ENCODE peak calls at places on chromosomes 5 and 9, in nine cellular contexts. E, P, I, V, Y, U, K, B and J are unnamed samples.

GRCh38 chr5:6408627-6409446 is 30.5 kb upstream of the MED10 start:
- DNase-seq in E (no peak), P (peak), I (no peak), V (no peak), Y (no peak), U (no peak), K (no peak), B (no peak), J (no peak)

GRCh38 chr9:21688108-21689102 is 114.0 kb upstream of the MTAP start:
- DNase-seq in E (no peak), P (peak), I (no peak), V (no peak), Y (no peak), U (peak), K (peak), B (no peak), J (no peak)

GRCh38 chr5:127076730-127077129 is 3.4 kb upstream of the C5orf63 start:
- DNase-seq in E (no peak), P (peak), I (no peak), V (no peak), Y (no peak), U (peak), K (peak), B (no peak), J (no peak)

GRCh38 chr5:56279291-56279690 is 46.2 kb upstream of the ANKRD55 start:
- DNase-seq in E (no peak), P (no peak), I (no peak), V (no peak), Y (no peak), U (no peak), K (no peak), B (no peak), J (no peak)

GRCh38 chr5:132756542-132756941 is 9.3 kb downstream of the CCNI2 start:
- DNase-seq in E (no peak), P (no peak), I (no peak), V (no peak), Y (no peak), U (no peak), K (no peak), B (no peak), J (no peak)

GRCh38 chr5:95667219-95667618 is 15.6 kb downstream of the SPATA9 start:
- DNase-seq in E (no peak), P (no peak), I (no peak), V (no peak), Y (no peak), U (no peak), K (no peak), B (no peak), J (no peak)

GRCh38 chr9:128412120-128412790 is 8.4 kb upstream of the CERCAM start:
- DNase-seq in E (peak), P (peak), I (peak), V (no peak), Y (no peak), U (peak), K (no peak), B (peak), J (peak)

GRCh38 chr9:107513464-107514092 is 24.0 kb upstream of the KLF4 start:
- DNase-seq in E (no peak), P (no peak), I (no peak), V (no peak), Y (no peak), U (no peak), K (no peak), B (no peak), J (no peak)

GRCh38 chr5:73678322-73678740 is 52.3 kb downstream of the ARHGEF28 start:
- DNase-seq in E (no peak), P (no peak), I (no peak), V (no peak), Y (no peak), U (no peak), K (no peak), B (no peak), J (no peak)

GRCh38 chr9:79166005-79166404 is 405.8 kb upstream of the TLE4 start:
- DNase-seq in E (no peak), P (peak), I (no peak), V (no peak), Y (no peak), U (no peak), K (no peak), B (no peak), J (no peak)
- TF ChIP-seq CTCF in E (no peak), P (no peak), I (no peak), V (no peak), Y (no peak), U (no peak), K (no peak), B (no peak), J (no peak)

DNA sequence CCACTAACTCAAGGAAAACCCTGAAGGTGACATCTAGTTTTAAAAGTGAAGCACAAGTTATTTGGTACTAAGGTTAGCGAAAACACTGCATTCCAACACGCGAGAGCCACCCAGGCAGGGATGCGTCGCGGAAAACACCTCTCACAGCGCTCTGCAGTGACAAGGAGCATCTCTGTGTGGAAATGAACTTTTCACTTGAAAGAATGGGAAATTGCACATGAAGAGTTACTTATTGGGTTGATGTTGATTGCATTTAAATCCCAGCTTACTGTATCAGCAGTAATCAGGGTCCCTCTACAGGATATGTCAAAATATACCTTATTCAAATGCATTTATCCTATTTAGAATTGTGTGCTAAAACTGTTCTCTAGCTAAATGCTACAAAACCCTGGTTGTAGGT is 144.4 kb downstream of the BNC2 start:
- DNase-seq in E (no peak), P (peak), I (no peak), V (no peak), Y (no peak), U (peak), K (peak), B (no peak), J (no peak)
- TF ChIP-seq CTCF in E (no peak), P (peak), I (no peak), V (no peak), Y (no peak), U (peak), K (no peak), B (no peak), J (peak)

GRCh38 chr9:123349691-123350480 is 6.1 kb upstream of the CRB2 start:
- DNase-seq in E (no peak), P (peak), I (peak), V (no peak), Y (peak), U (peak), K (peak), B (peak), J (no peak)
- TF ChIP-seq CTCF in E (no peak), P (peak), I (peak), V (peak), Y (peak), U (peak), K (peak), B (peak), J (peak)

DNA sequence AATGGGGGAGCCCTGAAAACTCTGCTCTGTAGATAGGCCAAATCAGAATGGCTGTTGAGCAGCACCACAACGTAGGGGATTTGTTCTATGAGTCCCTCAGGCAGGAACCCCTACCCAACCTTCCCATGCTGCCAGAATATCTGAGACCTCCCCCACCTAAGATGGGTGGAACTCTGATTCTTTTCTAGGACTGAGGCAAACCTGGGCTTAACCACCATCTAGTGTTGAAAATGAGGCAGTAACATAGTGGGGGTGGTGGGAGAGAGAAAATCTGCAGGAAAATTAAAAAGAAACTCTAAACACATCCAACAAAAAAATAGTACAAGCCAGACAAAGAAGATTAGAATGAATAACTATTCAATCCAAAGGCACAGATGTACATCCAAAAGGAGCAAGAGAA is 228.4 kb downstream of the ATPSCKMT start:
- DNase-seq in E (no peak), P (peak), I (no peak), V (no peak), Y (no peak), U (peak), K (no peak), B (no peak), J (no peak)
- TF ChIP-seq CTCF in E (no peak), P (peak), I (no peak), V (no peak), Y (no peak), U (peak), K (no peak), B (no peak), J (no peak)

DNA sequence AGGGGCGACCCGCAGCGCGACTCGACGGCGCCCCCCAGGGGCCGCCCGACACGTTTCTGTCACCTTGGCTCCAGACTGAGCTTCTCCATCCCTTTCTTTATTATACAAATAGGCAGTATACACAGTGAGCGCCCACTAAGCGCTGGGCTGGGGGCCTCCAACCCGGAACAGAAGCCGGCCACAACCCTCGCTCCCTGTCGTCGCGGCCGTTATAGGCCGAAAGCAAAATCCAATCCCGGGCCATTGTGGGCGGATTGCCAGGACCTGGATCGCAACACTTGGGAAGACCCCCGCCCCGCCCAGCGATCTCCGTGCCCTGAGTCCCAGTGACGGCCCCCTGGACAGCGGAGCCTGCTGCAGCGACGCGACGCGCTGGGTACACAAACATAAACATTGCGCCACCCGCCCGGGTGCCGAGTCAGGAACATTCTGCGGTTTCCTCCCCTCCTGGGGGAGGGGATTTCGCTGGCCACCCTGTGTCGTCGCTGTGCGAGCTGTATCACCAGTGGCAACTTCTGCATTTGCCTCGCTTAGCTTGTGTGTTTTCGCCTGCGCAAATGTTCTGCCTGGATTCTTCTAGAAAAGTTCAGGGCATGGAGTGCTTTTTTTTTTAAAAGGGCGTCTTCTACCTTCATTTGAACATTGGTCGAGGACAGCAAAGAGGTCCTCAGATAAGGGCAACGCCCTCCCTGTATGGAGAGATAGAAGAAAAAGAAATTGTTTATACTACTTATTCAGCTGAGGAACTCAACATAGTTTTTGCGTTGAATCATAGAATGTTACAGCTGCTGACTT is 1.3 kb upstream of the DUSP1 start:
- DNase-seq in E (peak), P (peak), I (peak), V (no peak), Y (peak), U (peak), K (peak), B (peak), J (peak)
- TF ChIP-seq CTCF in E (peak), P (peak), I (peak), V (peak), Y (peak), U (peak), K (peak), B (peak), J (peak)

DNA sequence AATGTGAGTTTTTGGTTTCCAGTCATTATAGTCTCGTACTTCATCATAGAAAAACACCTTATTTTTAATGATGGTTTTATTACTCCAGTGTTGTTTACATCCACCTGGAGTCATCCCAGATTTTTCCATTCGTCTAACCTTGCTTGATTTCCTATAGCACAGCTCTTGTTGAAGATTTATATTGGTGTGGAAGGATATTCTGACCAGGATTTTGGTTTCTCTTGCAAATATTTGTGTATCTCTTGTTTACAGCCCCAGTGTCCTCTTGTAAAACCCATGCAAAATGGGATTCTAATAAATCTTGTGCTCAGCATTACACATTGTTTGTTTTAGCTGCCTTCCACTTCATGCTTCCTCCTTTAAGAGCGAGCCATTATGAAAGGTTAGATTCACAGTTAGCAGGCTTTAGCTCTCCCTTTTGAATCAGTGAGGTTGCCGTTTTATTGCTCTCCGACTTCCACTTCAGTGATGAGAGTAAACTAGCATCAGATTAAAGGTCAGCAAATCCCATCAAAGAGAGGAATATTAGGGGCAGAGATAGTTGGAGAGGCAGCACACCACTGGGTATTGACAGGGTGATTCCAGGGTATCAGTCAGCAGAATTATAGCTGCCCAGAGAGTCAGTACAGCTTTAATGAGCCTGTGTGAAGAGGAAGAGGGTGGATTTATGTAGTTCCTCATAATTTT is 157.1 kb downstream of the PBX3 start:
- DNase-seq in E (no peak), P (peak), I (no peak), V (peak), Y (no peak), U (no peak), K (no peak), B (no peak), J (no peak)
- TF ChIP-seq CTCF in E (no peak), P (no peak), I (no peak), V (no peak), Y (no peak), U (no peak), K (no peak), B (no peak), J (no peak)

GRCh38 chr9:122356627-122357026 is 14.2 kb upstream of the PTGS1 start:
- DNase-seq in E (no peak), P (no peak), I (no peak), V (no peak), Y (no peak), U (no peak), K (no peak), B (no peak), J (no peak)
- TF ChIP-seq CTCF in E (no peak), P (peak), I (no peak), V (peak), Y (no peak), U (peak), K (no peak), B (peak), J (peak)

GRCh38 chr5:116137544-116138378 is 52.9 kb downstream of the COMMD10 start:
- DNase-seq in E (no peak), P (peak), I (no peak), V (peak), Y (no peak), U (peak), K (peak), B (no peak), J (no peak)

GRCh38 chr5:116145416-116145815 is 60.6 kb downstream of the COMMD10 start:
- DNase-seq in E (no peak), P (no peak), I (no peak), V (no peak), Y (no peak), U (no peak), K (no peak), B (no peak), J (no peak)

GRCh38 chr5:116144103-116144502 is 59.3 kb downstream of the COMMD10 start:
- DNase-seq in E (no peak), P (peak), I (no peak), V (no peak), Y (no peak), U (peak), K (no peak), B (no peak), J (no peak)

DNA sequence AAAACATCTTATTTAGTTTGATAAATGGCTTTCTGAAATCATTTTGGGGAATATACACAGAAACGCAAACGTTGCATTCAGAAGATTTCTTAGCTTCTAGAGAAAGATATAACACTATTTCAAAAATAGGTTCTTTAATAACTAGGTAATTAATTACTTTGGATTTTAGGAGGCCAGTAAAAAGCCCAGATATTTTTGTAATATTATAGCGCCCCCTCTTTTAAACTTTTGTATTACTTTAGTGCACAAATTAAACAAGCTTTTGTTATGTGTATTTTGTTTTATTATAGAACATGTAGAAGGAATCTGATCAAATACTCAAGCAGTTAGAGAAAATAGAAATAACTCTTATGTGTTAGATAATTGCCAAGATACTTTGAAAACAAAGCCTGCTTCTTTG is 57.7 kb downstream of the COMMD10 start:
- DNase-seq in E (no peak), P (no peak), I (no peak), V (no peak), Y (no peak), U (no peak), K (no peak), B (no peak), J (no peak)
- TF ChIP-seq CTCF in E (no peak), P (peak), I (no peak), V (no peak), Y (no peak), U (no peak), K (no peak), B (peak), J (peak)

DNA sequence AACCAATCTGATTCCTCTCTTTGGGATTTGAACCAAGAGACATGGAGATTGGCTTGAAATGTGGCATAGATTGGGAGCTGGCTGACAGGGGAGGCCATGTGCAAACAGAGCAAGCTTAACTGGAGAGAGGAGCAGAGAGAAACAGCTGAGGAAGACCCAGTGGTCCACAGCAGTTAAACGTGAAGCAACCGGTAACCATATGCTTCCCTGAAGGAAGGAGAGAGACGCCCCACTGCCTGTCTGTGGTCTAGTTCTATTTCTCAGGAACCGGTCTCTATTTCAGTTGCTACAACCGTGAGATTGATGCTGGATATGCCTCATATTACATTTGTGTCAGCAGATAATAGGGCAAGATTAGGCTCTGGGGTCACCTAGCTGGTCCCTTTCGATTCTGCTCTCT is 13.6 kb upstream of the GAS1 start:
- DNase-seq in E (no peak), P (no peak), I (no peak), V (no peak), Y (no peak), U (no peak), K (no peak), B (no peak), J (no peak)
- TF ChIP-seq CTCF in E (no peak), P (no peak), I (no peak), V (no peak), Y (no peak), U (no peak), K (no peak), B (no peak), J (no peak)